ENCODE peak calls at places on chromosomes 5 and 9, in four cellular contexts. V is upper lobe of left lung, T is HCEC 1CT, P is NCI-H2081. C is an unnamed sample.
A peak's percentile ranks its signal among the peaks of the same experiment; 100 is the strongest.

GRCh38 chr5:170442921-170443320 is 53.8 kb upstream of the KCNMB1 start:
- DNase-seq in V (no peak), T (no peak), P (no peak), C (no peak)

GRCh38 chr9:93577045-93577939 is 908 bp downstream of the PHF2 start:
- DNase-seq in V (peak; percentile 91), T (peak; percentile 9), P (no peak), C (peak; percentile 32)

GRCh38 chr5:138178516-138179276 is at the start of the genes BRD8 and KIF20A:
- DNase-seq in V (peak; percentile 49), T (peak; percentile 98), P (peak; percentile 93), C (peak; percentile 98)

GRCh38 chr5:76165029-76165428 is 81.8 kb downstream of the SV2C start:
- DNase-seq in V (no peak), T (no peak), P (no peak), C (no peak)

GRCh38 chr9:132412089-132412488 is 2.1 kb downstream of the CFAP77 start:
- DNase-seq in V (no peak), T (no peak), P (peak; percentile 21), C (no peak)

GRCh38 chr5:37519304-37519703 is 140.2 kb downstream of the WDR70 start:
- DNase-seq in V (peak; percentile 62), T (no peak), P (no peak), C (no peak)

GRCh38 chr9:133579601-133580415 is 29.4 kb downstream of the FAM163B start:
- DNase-seq in V (peak; percentile 60), T (no peak), P (no peak), C (no peak)

GRCh38 chr9:132813115-132813784 is 64.8 kb downstream of the AK8 start:
- DNase-seq in V (no peak), T (no peak), P (no peak), C (no peak)

GRCh38 chr9:76153902-76154629 is 240.2 kb downstream of the RFK start:
- DNase-seq in V (no peak), T (no peak), P (no peak), C (no peak)

GRCh38 chr5:133450311-133450710 is 162.0 kb downstream of the FSTL4 start:
- DNase-seq in V (peak; percentile 13), T (no peak), P (no peak), C (no peak)

C was measured in MM.1S.